ENCODE peak calls at places on chromosomes 11 and 22, in nine cellular contexts. One of them, this sample, is unnamed. For H3K4me1, the result is how much of the 10 kb centered on the place peaks cover.

GRCh38 chr11:43130616-43131015 is 181.2 kb upstream of the API5 start:
- DNase-seq in HepG2: no peak
- DNase-seq in MM.1S: no peak
- DNase-seq in PC-3: no peak
- DNase-seq in neuronal stem cell: peak
- DNase-seq in mammary epithelial cell: no peak
- DNase-seq in kidney: no peak
- DNase-seq in fibroblast of lung: no peak
- DNase-seq in endodermal cell: peak
- DNase-seq in this sample: peak

GRCh38 chr22:50074551-50075042 is 10.6 kb downstream of the MLC1 start:
- DNase-seq in endodermal cell: peak
- DNase-seq in HepG2: no peak
- DNase-seq in neuronal stem cell: no peak
- DNase-seq in mammary epithelial cell: no peak
- DNase-seq in fibroblast of lung: no peak
- DNase-seq in MM.1S: no peak
- DNase-seq in PC-3: no peak
- DNase-seq in kidney: peak
- DNase-seq in this sample: peak

GRCh38 chr11:73323464-73323863 is 15.4 kb downstream of the ARHGEF17 start:
- DNase-seq in PC-3: no peak
- DNase-seq in fibroblast of lung: peak
- DNase-seq in kidney: peak
- DNase-seq in neuronal stem cell: no peak
- DNase-seq in HepG2: peak
- DNase-seq in MM.1S: no peak
- DNase-seq in endodermal cell: peak
- DNase-seq in mammary epithelial cell: no peak
- DNase-seq in this sample: peak

GRCh38 chr11:70433526-70433925 is 35.2 kb downstream of the CTTN start:
- DNase-seq in HepG2: no peak
- DNase-seq in fibroblast of lung: no peak
- DNase-seq in mammary epithelial cell: no peak
- DNase-seq in kidney: no peak
- DNase-seq in neuronal stem cell: no peak
- DNase-seq in PC-3: no peak
- DNase-seq in endodermal cell: no peak
- DNase-seq in MM.1S: no peak
- DNase-seq in this sample: no peak

GRCh38 chr11:87037450-87038234 is at the start of gene TMEM135:
- DNase-seq in neuronal stem cell: peak
- DNase-seq in mammary epithelial cell: peak
- DNase-seq in HepG2: peak
- DNase-seq in fibroblast of lung: peak
- DNase-seq in PC-3: peak
- DNase-seq in endodermal cell: peak
- DNase-seq in kidney: peak
- DNase-seq in MM.1S: peak
- DNase-seq in this sample: peak

GRCh38 chr11:103091441-103091809 is 535 bp downstream of the DCUN1D5 start:
- DNase-seq in mammary epithelial cell: peak
- DNase-seq in kidney: peak
- DNase-seq in PC-3: peak
- DNase-seq in fibroblast of lung: peak
- DNase-seq in endodermal cell: peak
- DNase-seq in MM.1S: peak
- DNase-seq in neuronal stem cell: no peak
- DNase-seq in HepG2: peak
- DNase-seq in this sample: peak

GRCh38 chr11:34773211-34773610 is 143.0 kb downstream of the APIP start:
- DNase-seq in fibroblast of lung: peak
- DNase-seq in neuronal stem cell: no peak
- DNase-seq in endodermal cell: no peak
- DNase-seq in mammary epithelial cell: no peak
- DNase-seq in MM.1S: no peak
- DNase-seq in PC-3: peak
- DNase-seq in kidney: no peak
- DNase-seq in HepG2: no peak
- DNase-seq in this sample: no peak

GRCh38 chr11:82080160-82080559 is 653.5 kb downstream of the FAM181B start:
- DNase-seq in mammary epithelial cell: no peak
- DNase-seq in HepG2: no peak
- DNase-seq in kidney: no peak
- DNase-seq in neuronal stem cell: no peak
- DNase-seq in fibroblast of lung: peak
- DNase-seq in PC-3: no peak
- DNase-seq in MM.1S: no peak
- DNase-seq in endodermal cell: no peak
- DNase-seq in this sample: no peak

GRCh38 chr11:84316866-84317560 is 1030.8 kb upstream of the CCDC90B start:
- DNase-seq in MM.1S: no peak
- DNase-seq in endodermal cell: peak
- DNase-seq in HepG2: no peak
- DNase-seq in kidney: peak
- DNase-seq in PC-3: peak
- DNase-seq in neuronal stem cell: peak
- DNase-seq in mammary epithelial cell: no peak
- DNase-seq in fibroblast of lung: peak
- DNase-seq in this sample: no peak

DNA sequence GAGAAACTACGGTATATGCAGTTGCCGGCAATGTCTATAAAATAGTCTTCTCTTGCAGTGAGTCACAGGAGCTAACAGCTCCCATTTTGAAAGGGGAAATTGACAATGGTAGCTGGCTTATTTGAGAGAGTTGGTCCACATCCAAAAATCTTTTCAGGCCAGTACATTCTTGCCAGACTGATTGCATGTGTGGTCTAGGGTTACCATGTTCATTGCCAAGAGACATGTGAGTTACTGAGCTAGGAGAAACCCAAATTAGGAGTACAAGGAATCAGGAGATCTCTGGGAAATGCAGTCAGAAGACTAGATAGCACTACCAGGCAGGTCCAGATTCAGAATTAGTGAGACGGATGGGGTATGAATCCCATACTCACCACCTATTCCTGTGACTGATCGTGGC is 102.9 kb downstream of the COMMD9 start:
- DNase-seq in MM.1S: no peak
- DNase-seq in endodermal cell: no peak
- DNase-seq in PC-3: peak
- DNase-seq in neuronal stem cell: no peak
- DNase-seq in kidney: no peak
- DNase-seq in HepG2: no peak
- DNase-seq in mammary epithelial cell: peak
- DNase-seq in fibroblast of lung: peak
- DNase-seq in this sample: no peak
- H3K4me3 ChIP-seq in MM.1S: no peak
- H3K4me3 ChIP-seq in endodermal cell: no peak
- H3K4me3 ChIP-seq in PC-3: no peak
- H3K4me3 ChIP-seq in neuronal stem cell: no peak
- H3K4me3 ChIP-seq in kidney: no peak
- H3K4me3 ChIP-seq in HepG2: no peak
- H3K4me3 ChIP-seq in mammary epithelial cell: no peak
- H3K4me3 ChIP-seq in fibroblast of lung: no peak
- H3K4me3 ChIP-seq in this sample: no peak

GRCh38 chr11:101912823-101913284 is 2.0 kb upstream of the CEP126 start:
- DNase-seq in neuronal stem cell: no peak
- DNase-seq in fibroblast of lung: peak
- DNase-seq in MM.1S: no peak
- DNase-seq in kidney: no peak
- DNase-seq in PC-3: peak
- DNase-seq in endodermal cell: no peak
- DNase-seq in HepG2: peak
- DNase-seq in mammary epithelial cell: no peak
- DNase-seq in this sample: no peak

GRCh38 chr11:101909087-101909486 is 5.7 kb upstream of the CEP126 start:
- DNase-seq in neuronal stem cell: no peak
- DNase-seq in fibroblast of lung: no peak
- DNase-seq in endodermal cell: no peak
- DNase-seq in kidney: no peak
- DNase-seq in MM.1S: no peak
- DNase-seq in mammary epithelial cell: no peak
- DNase-seq in PC-3: no peak
- DNase-seq in HepG2: no peak
- DNase-seq in this sample: no peak

GRCh38 chr11:101913631-101914030 is 1.2 kb upstream of the CEP126 start:
- DNase-seq in endodermal cell: no peak
- DNase-seq in PC-3: no peak
- DNase-seq in MM.1S: no peak
- DNase-seq in fibroblast of lung: no peak
- DNase-seq in neuronal stem cell: no peak
- DNase-seq in mammary epithelial cell: no peak
- DNase-seq in kidney: no peak
- DNase-seq in HepG2: no peak
- DNase-seq in this sample: no peak

DNA sequence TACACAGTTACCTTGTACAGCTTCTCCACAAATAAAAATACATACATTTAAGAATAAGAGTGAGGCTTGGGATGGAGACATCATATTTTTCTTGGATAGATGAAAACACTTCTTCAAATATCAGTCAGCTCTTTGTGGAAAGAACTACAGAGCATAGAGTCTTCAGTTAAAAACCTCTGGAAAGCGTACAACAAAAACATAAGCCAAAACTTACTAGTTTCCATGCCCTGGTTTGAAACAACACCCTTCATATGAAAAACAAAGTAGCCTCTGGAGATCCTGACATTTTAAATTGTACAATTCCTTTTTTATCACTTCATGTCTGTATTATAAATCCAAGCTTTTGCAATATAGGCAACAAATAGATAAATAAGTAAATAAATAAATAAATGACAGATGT is 7.0 kb upstream of the CEP126 start:
- DNase-seq in kidney: no peak
- DNase-seq in MM.1S: no peak
- DNase-seq in HepG2: no peak
- DNase-seq in endodermal cell: no peak
- DNase-seq in mammary epithelial cell: no peak
- DNase-seq in fibroblast of lung: no peak
- DNase-seq in PC-3: no peak
- DNase-seq in neuronal stem cell: no peak
- DNase-seq in this sample: no peak
- H3K9ac ChIP-seq in kidney: no peak
- H3K9ac ChIP-seq in MM.1S: no peak
- H3K9ac ChIP-seq in HepG2: no peak
- H3K9ac ChIP-seq in endodermal cell: no peak
- H3K9ac ChIP-seq in mammary epithelial cell: no peak
- H3K9ac ChIP-seq in fibroblast of lung: no peak
- H3K9ac ChIP-seq in PC-3: no peak
- H3K9ac ChIP-seq in neuronal stem cell: no peak
- H3K9ac ChIP-seq in this sample: no peak

DNA sequence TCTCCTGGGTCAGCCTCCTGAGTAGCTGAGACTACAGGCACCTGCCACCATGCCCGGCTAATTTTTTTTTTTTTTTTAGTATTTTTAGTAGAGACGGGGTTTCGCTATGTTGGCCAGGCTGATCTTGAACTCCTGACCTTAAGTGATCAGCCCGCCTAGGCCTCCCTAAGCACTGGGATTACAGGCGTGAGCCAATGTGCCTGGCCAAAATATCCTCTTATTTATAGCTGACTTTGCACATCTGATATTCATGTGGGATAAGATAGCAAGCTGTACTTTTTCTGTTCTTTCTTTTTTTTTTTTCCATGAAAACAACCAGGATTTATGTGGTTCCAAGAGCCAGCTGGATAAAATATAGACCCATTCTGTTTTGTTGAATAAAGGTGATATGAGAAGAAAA is 12.1 kb upstream of the XBP1 start:
- DNase-seq in neuronal stem cell: no peak
- DNase-seq in HepG2: no peak
- DNase-seq in endodermal cell: no peak
- DNase-seq in kidney: peak
- DNase-seq in PC-3: no peak
- DNase-seq in MM.1S: peak
- DNase-seq in mammary epithelial cell: no peak
- DNase-seq in fibroblast of lung: no peak
- DNase-seq in this sample: no peak
- H3K4me1 ChIP-seq in neuronal stem cell: under half
- H3K4me1 ChIP-seq in HepG2: half or more
- H3K4me1 ChIP-seq in endodermal cell: under half
- H3K4me1 ChIP-seq in kidney: under half
- H3K4me1 ChIP-seq in PC-3: under half
- H3K4me1 ChIP-seq in MM.1S: half or more
- H3K4me1 ChIP-seq in mammary epithelial cell: under half
- H3K4me1 ChIP-seq in fibroblast of lung: under half
- H3K4me1 ChIP-seq in this sample: under half

GRCh38 chr22:43018615-43019014 is 3.7 kb upstream of the PACSIN2 start:
- DNase-seq in endodermal cell: no peak
- DNase-seq in fibroblast of lung: no peak
- DNase-seq in kidney: no peak
- DNase-seq in MM.1S: no peak
- DNase-seq in mammary epithelial cell: no peak
- DNase-seq in HepG2: peak
- DNase-seq in PC-3: no peak
- DNase-seq in neuronal stem cell: no peak
- DNase-seq in this sample: peak

GRCh38 chr22:43015677-43016042 is 711 bp upstream of the PACSIN2 start:
- DNase-seq in endodermal cell: no peak
- DNase-seq in MM.1S: no peak
- DNase-seq in mammary epithelial cell: no peak
- DNase-seq in PC-3: no peak
- DNase-seq in HepG2: no peak
- DNase-seq in fibroblast of lung: no peak
- DNase-seq in kidney: no peak
- DNase-seq in neuronal stem cell: no peak
- DNase-seq in this sample: no peak

GRCh38 chr22:43014062-43014875 is 680 bp downstream of the PACSIN2 start:
- DNase-seq in mammary epithelial cell: no peak
- DNase-seq in PC-3: peak
- DNase-seq in HepG2: peak
- DNase-seq in fibroblast of lung: peak
- DNase-seq in endodermal cell: peak
- DNase-seq in neuronal stem cell: peak
- DNase-seq in MM.1S: peak
- DNase-seq in kidney: peak
- DNase-seq in this sample: peak

GRCh38 chr22:43014876-43015676 is at the start of gene PACSIN2:
- DNase-seq in neuronal stem cell: peak
- DNase-seq in PC-3: peak
- DNase-seq in endodermal cell: peak
- DNase-seq in mammary epithelial cell: peak
- DNase-seq in kidney: peak
- DNase-seq in fibroblast of lung: peak
- DNase-seq in MM.1S: peak
- DNase-seq in HepG2: peak
- DNase-seq in this sample: peak

DNA sequence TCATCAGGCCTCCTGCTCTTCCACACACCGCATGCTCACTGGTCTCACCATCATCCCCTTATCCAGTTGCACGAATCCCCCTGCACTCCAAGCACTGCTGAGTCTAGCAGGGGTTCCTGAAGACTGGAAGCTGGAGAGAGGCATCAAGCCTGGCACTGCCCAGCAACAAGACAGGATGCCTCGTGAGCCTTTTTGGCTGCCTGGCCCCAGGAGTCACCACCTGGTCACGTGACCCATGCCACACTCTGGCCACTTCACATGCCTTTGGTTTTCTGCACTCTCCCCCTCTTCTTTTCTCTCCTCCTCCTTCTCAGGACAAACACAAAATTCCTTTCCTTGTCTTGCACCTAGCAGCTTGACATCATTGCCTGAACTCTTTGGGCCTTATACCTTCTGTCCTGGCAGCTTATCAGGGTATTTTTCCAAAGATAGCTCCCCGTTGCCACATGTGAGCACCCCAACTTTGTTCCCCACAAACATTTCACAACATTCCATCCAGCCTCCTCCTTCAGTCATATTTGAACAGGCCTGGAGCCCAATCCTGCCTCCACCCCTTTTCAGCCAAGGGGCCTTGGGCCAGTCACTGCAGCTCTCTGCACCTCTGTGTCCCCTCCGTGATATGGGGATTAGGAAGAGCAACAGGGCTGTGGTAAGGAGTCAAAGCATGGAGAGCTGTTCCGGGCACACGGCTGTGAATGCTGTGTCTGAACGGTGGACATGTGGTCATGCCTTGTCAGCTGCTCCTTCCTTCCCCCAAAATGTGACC is 2.8 kb upstream of the PACSIN2 start:
- DNase-seq in mammary epithelial cell: no peak
- DNase-seq in endodermal cell: no peak
- DNase-seq in fibroblast of lung: no peak
- DNase-seq in neuronal stem cell: no peak
- DNase-seq in MM.1S: no peak
- DNase-seq in PC-3: no peak
- DNase-seq in HepG2: no peak
- DNase-seq in kidney: no peak
- DNase-seq in this sample: no peak
- H3K4me3 ChIP-seq in mammary epithelial cell: no peak
- H3K4me3 ChIP-seq in endodermal cell: no peak
- H3K4me3 ChIP-seq in fibroblast of lung: no peak
- H3K4me3 ChIP-seq in neuronal stem cell: peak
- H3K4me3 ChIP-seq in MM.1S: no peak
- H3K4me3 ChIP-seq in PC-3: no peak
- H3K4me3 ChIP-seq in HepG2: no peak
- H3K4me3 ChIP-seq in kidney: peak
- H3K4me3 ChIP-seq in this sample: no peak